ENCODE peak calls at places on chromosomes 4 and X, in four cellular contexts. I, U, W and V are unnamed samples.

GRCh38 chr4:165199722-165200121 is 7.6 kb upstream of the KLHL2 start:
- DNase-seq in U (no peak), W (peak; percentile 88), I (no peak), V (no peak)

GRCh38 chr4:169282429-169283113 is 11.8 kb upstream of the SH3RF1 start:
- DNase-seq in U (no peak), I (no peak), W (peak; percentile 83), V (no peak)

GRCh38 chr4:153418581-153418980 is 47.6 kb upstream of the TMEM131L start:
- DNase-seq in U (peak; percentile 13), W (no peak), I (peak; percentile 33), V (no peak)

GRCh38 chrX:119784747-119785446 is 6.5 kb downstream of the RPL39 start:
- DNase-seq in I (no peak), U (peak; percentile 20), W (peak; percentile 34), V (peak; percentile 57)

GRCh38 chrX:1222511-1223252 is 10.2 kb upstream of the CRLF2 start:
- DNase-seq in I (no peak), W (peak; percentile 64), U (no peak), V (no peak)

GRCh38 chrX:148333989-148334388 is 166.4 kb upstream of the AFF2 start:
- DNase-seq in W (no peak), U (no peak), I (no peak), V (no peak)

GRCh38 chr4:48127231-48127881 is 6.7 kb downstream of the TXK start:
- DNase-seq in W (peak; percentile 30), I (no peak), U (no peak), V (no peak)

GRCh38 chr4:136036744-136037143 is 1495.5 kb downstream of the PCDH18 start:
- DNase-seq in U (peak; percentile 97), W (peak; percentile 33), I (no peak), V (no peak)

GRCh38 chr4:16967722-16968121 is 69.3 kb upstream of the LDB2 start:
- DNase-seq in U (peak; percentile 19), W (no peak), I (no peak), V (no peak)

GRCh38 chr4:4761128-4761991 is 98.1 kb upstream of the MSX1 start:
- DNase-seq in W (no peak), I (peak; percentile 57), U (no peak), V (no peak)

GRCh38 chr4:1003271-1004070 is 8.0 kb upstream of the FGFRL1 start:
- DNase-seq in W (no peak), I (no peak), U (no peak), V (no peak)

GRCh38 chrX:110966839-110967238 is 129.2 kb upstream of the PAK3 start:
- DNase-seq in W (no peak), I (no peak), U (no peak), V (no peak)

GRCh38 chr4:151921811-151922210 is 161.0 kb upstream of the GATB start:
- DNase-seq in I (no peak), U (no peak), W (peak; percentile 85), V (no peak)

DNA sequence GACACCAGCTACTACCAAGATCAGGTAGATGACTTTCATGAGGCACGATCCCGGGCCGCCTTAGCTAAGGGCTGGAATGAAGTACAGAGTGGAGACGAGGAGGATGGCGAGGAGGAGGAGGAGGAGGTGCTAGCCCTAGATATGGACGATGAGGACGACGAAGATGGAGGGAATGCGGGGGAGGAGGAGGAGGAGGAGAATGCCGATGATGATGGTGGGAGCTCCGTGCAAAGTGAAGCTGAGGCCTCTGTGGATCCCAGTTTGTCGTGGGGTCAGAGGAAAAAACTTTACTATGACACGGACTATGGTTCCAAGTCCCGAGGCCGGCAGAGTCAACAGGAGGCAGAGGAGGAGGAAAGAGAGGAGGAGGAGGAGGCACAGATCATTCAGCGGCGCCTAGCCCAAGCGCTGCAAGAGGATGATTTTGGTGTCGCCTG is 481 bp downstream of the UTP3 start:
- DNase-seq in W (no peak), I (no peak), U (no peak), V (no peak)
- H3K4me1 ChIP-seq in W (peaks cover 21% of the 10 kb centered on the region), I (no peaks in the 10 kb centered on the region), U (peaks cover 8% of the 10 kb centered on the region), V (no peaks in the 10 kb centered on the region)

GRCh38 chr4:2857349-2857927 is 13.8 kb downstream of the ADD1 start:
- DNase-seq in U (no peak), W (no peak), I (no peak), V (no peak)
- H3K4me1 ChIP-seq in U (peaks cover 20% of the 10 kb centered on the region), W (peaks cover 7% of the 10 kb centered on the region), I (peaks cover 4% of the 10 kb centered on the region), V (peaks cover 5% of the 10 kb centered on the region)

GRCh38 chr4:15895517-15895916 is 43.0 kb downstream of the FGFBP1 start:
- DNase-seq in W (no peak), U (no peak), I (no peak), V (no peak)
- H3K4me1 ChIP-seq in W (peaks cover 60% of the 10 kb centered on the region), U (peaks cover 2% of the 10 kb centered on the region), I (no peaks in the 10 kb centered on the region), V (no peaks in the 10 kb centered on the region)

GRCh38 chr4:6277935-6278800 is 8.5 kb downstream of the WFS1 start:
- DNase-seq in W (no peak), U (no peak), I (no peak), V (no peak)
- H3K4me1 ChIP-seq in W (peaks cover 8% of the 10 kb centered on the region), U (peaks cover 15% of the 10 kb centered on the region), I (peaks cover 26% of the 10 kb centered on the region), V (peaks cover 59% of the 10 kb centered on the region)